ENCODE peak calls at places on chromosomes 12 and 14, in eight cellular contexts. E is nephron progenitor cell; F is stimulated activated CD8-positive, alpha-beta memory T cell treated with anti-CD3 and anti-CD28 coated beads, Interleukin-7, amount 100 ng/mL, for 24 hours; Z is T-helper 17 cell; A is hippocampal formation; H is activated CD4-positive, CD25-positive, alpha-beta regulatory T cell; X is CD4-positive, alpha-beta memory T cell; G is Caco-2. I is an unnamed sample.

GRCh38 chr12:45458854-45459807 is 243.2 kb downstream of the ANO6 start:
- DNase-seq in E (no peak), F (no peak), Z (no peak), A (no peak), H (no peak), X (no peak), G (no peak), I (no peak)

GRCh38 chr12:113092478-113093408 is 36.2 kb downstream of the DTX1 start:
- DNase-seq in E (peak), F (no peak), Z (no peak), A (no peak), H (no peak), X (no peak), G (peak), I (peak)

GRCh38 chr12:99765469-99766114 is 118.0 kb downstream of the GARIN6 start:
- DNase-seq in E (no peak), F (no peak), Z (no peak), A (no peak), H (no peak), X (no peak), G (no peak), I (no peak)

GRCh38 chr14:86602263-86602662 is 1072.3 kb downstream of the FLRT2 start:
- DNase-seq in E (no peak), F (no peak), Z (no peak), A (no peak), H (no peak), X (no peak), G (no peak), I (no peak)

GRCh38 chr12:121443193-121443829 is 43.4 kb downstream of the RNF34 start:
- DNase-seq in E (peak), F (peak), Z (peak), A (peak), H (peak), X (peak), G (peak), I (peak)

GRCh38 chr12:53481957-53482586 is 17.2 kb downstream of the MAP3K12 start:
- DNase-seq in E (no peak), F (no peak), Z (no peak), A (no peak), H (no peak), X (no peak), G (peak), I (peak)

GRCh38 chr12:10967409-10967808 is 19.3 kb downstream of the TAS2R50 start:
- DNase-seq in E (no peak), F (no peak), Z (no peak), A (no peak), H (no peak), X (no peak), G (no peak), I (no peak)

GRCh38 chr12:91617830-91618229 is 435.2 kb upstream of the DCN start:
- DNase-seq in E (no peak), F (no peak), Z (no peak), A (no peak), H (no peak), X (no peak), G (no peak), I (no peak)

I was measured in HuH-7.